ENCODE peak calls at places on chromosome 13, in six cellular contexts. E, C, Q, K, P and W are unnamed samples. For H3K27me3 and H3K4me1, the result is how much of the 10 kb centered on the place peaks cover.

GRCh38 chr13:99805361-99805760 is 166.2 kb downstream of the ZIC5 start:
- DNase-seq in E (no peak), C (no peak), Q (no peak), K (no peak), P (no peak), W (no peak)

GRCh38 chr13:98173431-98173921 is 3.6 kb downstream of the RNF113B start:
- DNase-seq in E (no peak), C (no peak), Q (peak), K (no peak), P (peak), W (no peak)

GRCh38 chr13:92681239-92681638 is 545.4 kb upstream of the GPC6 start:
- DNase-seq in E (no peak), C (no peak), Q (no peak), K (no peak), P (no peak), W (peak)

GRCh38 chr13:40485611-40486517 is 180.6 kb downstream of the FOXO1 start:
- DNase-seq in E (no peak), C (no peak), Q (no peak), K (no peak), P (no peak), W (no peak)

GRCh38 chr13:27208514-27208913 is 36.9 kb upstream of the USP12 start:
- DNase-seq in E (no peak), C (no peak), Q (no peak), K (no peak), P (no peak), W (no peak)

GRCh38 chr13:66425741-66426140 is 804.4 kb downstream of the PCDH9 start:
- DNase-seq in E (no peak), C (no peak), Q (peak), K (no peak), P (no peak), W (no peak)

GRCh38 chr13:36750046-36750445 is 69.0 kb upstream of the RFXAP start:
- DNase-seq in E (no peak), C (no peak), Q (no peak), K (no peak), P (no peak), W (no peak)

GRCh38 chr13:73765651-73766384 is 368.4 kb downstream of the KLF12 start:
- DNase-seq in E (peak), C (peak), Q (peak), K (no peak), P (peak), W (peak)

GRCh38 chr13:52999093-52999696 is 29.4 kb upstream of the OLFM4 start:
- DNase-seq in E (no peak), C (no peak), Q (no peak), K (no peak), P (no peak), W (no peak)

GRCh38 chr13:50236898-50237318 is 221.7 kb downstream of the KCNRG start:
- DNase-seq in E (no peak), C (no peak), Q (peak), K (no peak), P (no peak), W (no peak)

GRCh38 chr13:51501592-51502205 is 48.9 kb upstream of the INTS6 start:
- DNase-seq in E (no peak), C (no peak), Q (peak), K (no peak), P (no peak), W (no peak)

GRCh38 chr13:31012285-31013024 is 80.0 kb downstream of the TEX26 start:
- DNase-seq in E (peak), C (no peak), Q (peak), K (no peak), P (no peak), W (no peak)

GRCh38 chr13:99403458-99403971 is 96.3 kb upstream of the GPR183 start:
- DNase-seq in E (no peak), C (no peak), Q (no peak), K (peak), P (no peak), W (no peak)

GRCh38 chr13:85565652-85566051 is 233.6 kb downstream of the SLITRK6 start:
- DNase-seq in E (no peak), C (no peak), Q (peak), K (no peak), P (no peak), W (no peak)

GRCh38 chr13:97660488-97661086 is 226.6 kb downstream of the RAP2A start:
- DNase-seq in E (no peak), C (no peak), Q (no peak), K (no peak), P (no peak), W (no peak)

GRCh38 chr13:30927595-30927994 is 4.9 kb upstream of the TEX26 start:
- DNase-seq in E (no peak), C (no peak), Q (no peak), K (no peak), P (no peak), W (no peak)

GRCh38 chr13:32164622-32165268 is 133.2 kb downstream of the FRY start:
- DNase-seq in E (peak), C (no peak), Q (peak), K (no peak), P (no peak), W (peak)

GRCh38 chr13:45662122-45662521 is 40.0 kb upstream of the CBY2 start:
- DNase-seq in E (no peak), C (no peak), Q (no peak), K (no peak), P (no peak), W (no peak)

GRCh38 chr13:106619688-106620555 is 52.0 kb upstream of the ARGLU1 start:
- DNase-seq in E (peak), C (no peak), Q (peak), K (no peak), P (no peak), W (peak)

GRCh38 chr13:29935309-29935981 is 85.0 kb upstream of the UBL3 start:
- DNase-seq in E (no peak), C (no peak), Q (no peak), K (no peak), P (no peak), W (no peak)

GRCh38 chr13:98576215-98576945 is 527 bp downstream of the STK24 start:
- DNase-seq in E (peak), C (no peak), Q (no peak), K (no peak), P (peak), W (no peak)

GRCh38 chr13:35672611-35673010 is 196.1 kb upstream of the MAB21L1 start:
- DNase-seq in E (no peak), C (no peak), Q (peak), K (no peak), P (no peak), W (no peak)

GRCh38 chr13:85654227-85654626 is 145.0 kb downstream of the SLITRK6 start:
- DNase-seq in E (peak), C (no peak), Q (no peak), K (no peak), P (no peak), W (no peak)

GRCh38 chr13:98674968-98675528 is 77.4 kb downstream of the SLC15A1 start:
- DNase-seq in E (no peak), C (no peak), Q (no peak), K (no peak), P (no peak), W (no peak)

GRCh38 chr13:47279956-47280355 is 383.1 kb upstream of the HTR2A start:
- DNase-seq in E (no peak), C (no peak), Q (no peak), K (no peak), P (no peak), W (no peak)

GRCh38 chr13:28037399-28037798 is 48.9 kb upstream of the URAD start:
- DNase-seq in E (no peak), C (no peak), Q (peak), K (no peak), P (no peak), W (no peak)

GRCh38 chr13:58712191-58712590 is 1080.6 kb downstream of the PCDH17 start:
- DNase-seq in E (no peak), C (no peak), Q (no peak), K (no peak), P (no peak), W (no peak)

GRCh38 chr13:102487330-102487729 is 85.5 kb upstream of the FGF14 start:
- DNase-seq in E (peak), C (no peak), Q (no peak), K (no peak), P (no peak), W (no peak)

GRCh38 chr13:51318015-51318414 is 21.5 kb upstream of the SERPINE3 start:
- DNase-seq in E (no peak), C (no peak), Q (no peak), K (no peak), P (no peak), W (no peak)

GRCh38 chr13:32639502-32640105 is 53.4 kb downstream of the PDS5B start:
- DNase-seq in E (peak), C (peak), Q (peak), K (no peak), P (peak), W (peak)

GRCh38 chr13:95479706-95480105 is 72.8 kb upstream of the CLDN10 start:
- DNase-seq in E (no peak), C (no peak), Q (no peak), K (no peak), P (no peak), W (no peak)

GRCh38 chr13:18978447-18978846 is 203.2 kb downstream of the TUBA3C start:
- DNase-seq in E (no peak), C (no peak), Q (no peak), K (no peak), P (no peak), W (no peak)

GRCh38 chr13:34019870-34020269 is 201.9 kb downstream of the RFC3 start:
- DNase-seq in E (no peak), C (no peak), Q (no peak), K (no peak), P (no peak), W (no peak)

GRCh38 chr13:48680756-48681392 is 27.1 kb downstream of the CYSLTR2 start:
- DNase-seq in E (no peak), C (no peak), Q (no peak), K (no peak), P (no peak), W (no peak)

GRCh38 chr13:70544706-70545105 is 436.5 kb upstream of the KLHL1 start:
- DNase-seq in E (no peak), C (no peak), Q (no peak), K (no peak), P (no peak), W (no peak)

GRCh38 chr13:97359181-97360057 is 74.5 kb upstream of the RAP2A start:
- DNase-seq in E (peak), C (peak), Q (peak), K (no peak), P (peak), W (peak)

GRCh38 chr13:51282322-51282721 is 57.2 kb upstream of the SERPINE3 start:
- DNase-seq in E (no peak), C (no peak), Q (no peak), K (no peak), P (peak), W (no peak)

DNA sequence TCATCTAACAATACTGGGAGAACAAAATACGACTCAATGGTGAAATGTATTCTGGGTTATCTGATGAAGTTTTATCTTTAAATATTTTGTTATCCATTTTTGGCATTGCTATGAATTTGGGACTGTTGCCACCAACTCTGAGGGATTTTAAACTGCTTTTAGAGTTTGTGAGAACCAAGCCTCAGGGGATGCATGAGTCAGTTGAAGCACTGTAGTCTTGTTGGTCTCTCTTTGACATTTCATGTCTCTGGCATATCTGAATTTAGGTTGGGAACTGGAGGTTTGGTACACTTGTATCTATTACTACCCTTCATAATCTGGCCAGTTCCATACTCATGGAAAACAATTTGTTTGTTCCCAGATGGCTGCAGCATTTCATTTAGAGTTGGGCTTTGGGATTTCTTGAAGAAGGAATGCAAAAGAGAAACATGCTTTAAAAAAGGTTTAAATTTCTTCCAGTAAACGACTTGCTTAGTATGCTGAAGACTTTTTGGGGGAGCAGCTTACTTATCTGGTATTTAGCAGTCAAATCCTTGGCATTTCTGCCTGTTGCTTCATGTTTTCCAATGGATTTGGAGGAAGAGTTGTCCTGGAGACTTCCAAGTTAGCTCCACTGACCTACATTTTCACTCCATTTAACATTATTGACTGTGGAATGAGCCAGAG is 28.9 kb downstream of the ARHGEF7 start:
- DNase-seq in E (no peak), C (no peak), Q (no peak), K (no peak), P (no peak), W (no peak)
- H3K27me3 ChIP-seq in E (under half), C (under half), Q (half or more), K (under half), P (under half), W (under half)

DNA sequence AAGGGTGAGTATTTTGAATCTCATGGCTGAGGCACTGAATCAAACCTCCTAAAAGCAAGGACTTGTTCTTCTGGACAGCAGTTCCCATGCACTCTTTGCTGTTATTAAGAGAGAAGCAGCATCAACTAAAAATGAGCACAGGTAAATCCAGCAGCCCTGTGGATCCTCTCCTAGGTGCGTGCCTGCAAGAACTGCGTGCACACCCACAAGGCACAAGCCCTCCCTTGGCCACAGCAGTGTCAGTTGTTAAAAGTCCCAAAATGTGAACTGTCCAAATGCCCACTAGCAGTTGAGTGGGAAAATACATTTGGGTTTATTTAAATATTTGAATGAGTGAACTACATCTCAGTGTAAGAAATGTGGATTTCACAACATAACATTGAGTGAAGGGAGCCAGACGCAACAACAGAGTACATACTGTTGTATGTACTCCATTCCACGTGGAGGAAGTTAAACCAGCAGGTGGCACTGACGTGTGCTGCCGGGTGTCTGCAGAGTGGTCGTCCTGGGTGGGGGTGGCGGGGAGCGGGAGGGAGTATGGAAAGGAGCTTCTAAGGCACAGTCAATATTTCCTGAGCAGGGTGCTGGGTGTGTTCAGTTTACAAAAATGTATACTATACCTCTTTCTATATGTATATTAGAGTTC is 266.4 kb downstream of the NALCN start:
- DNase-seq in E (peak), C (no peak), Q (peak), K (no peak), P (no peak), W (no peak)
- TF ChIP-seq CTCF in E (peak), C (no peak), Q (peak), K (peak), P (no peak), W (no peak)

DNA sequence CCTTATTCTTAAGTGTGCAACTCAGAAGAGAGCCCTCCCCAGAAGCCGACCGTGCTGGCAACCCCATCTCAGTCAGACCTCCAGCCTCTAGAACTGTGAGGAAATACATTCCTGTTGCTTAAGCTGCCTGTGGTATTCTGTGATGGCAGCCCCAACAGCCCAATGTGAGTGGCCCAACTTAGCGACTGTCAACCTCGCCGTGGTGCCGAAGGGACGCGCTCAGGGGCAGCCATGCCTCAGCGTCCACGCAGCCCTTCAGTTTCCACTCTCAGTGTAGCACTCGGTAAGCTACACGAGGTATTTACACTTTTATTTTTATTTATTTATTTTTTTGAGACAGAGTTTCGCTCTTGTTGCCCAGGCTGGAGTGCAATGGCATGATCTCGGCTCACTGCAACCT is 18.4 kb downstream of the PROZ start:
- DNase-seq in E (no peak), C (no peak), Q (no peak), K (no peak), P (no peak), W (no peak)
- H3K4me1 ChIP-seq in E (under half), C (under half), Q (under half), K (under half), P (under half), W (under half)

GRCh38 chr13:112229445-112229844 is 146.7 kb upstream of the SPACA7 start:
- DNase-seq in E (no peak), C (no peak), Q (no peak), K (no peak), P (no peak), W (no peak)
- H3K27me3 ChIP-seq in E (half or more), C (under half), Q (under half), K (under half), P (under half), W (under half)

DNA sequence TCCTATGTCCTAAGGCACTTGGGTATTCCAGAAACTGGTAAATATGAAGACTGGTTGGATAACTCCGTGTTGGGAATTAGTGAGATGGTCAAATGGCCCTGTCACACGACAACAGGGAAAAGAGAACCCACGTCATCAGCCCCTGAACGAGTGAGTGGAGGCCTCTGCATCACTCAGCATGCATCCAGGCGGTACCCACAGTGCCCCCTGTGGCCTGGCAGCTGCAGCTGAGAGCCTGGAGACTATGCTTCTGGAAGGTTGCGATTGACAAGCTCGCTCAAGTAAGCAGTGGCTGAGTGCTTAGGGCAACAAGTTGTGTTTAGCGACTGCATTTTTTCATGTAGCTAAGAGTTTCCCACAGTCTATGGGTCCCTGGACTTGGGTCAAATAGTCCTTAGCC is 55.9 kb downstream of the COL4A2 start:
- DNase-seq in E (no peak), C (no peak), Q (no peak), K (no peak), P (peak), W (no peak)
- TF ChIP-seq CTCF in E (peak), C (no peak), Q (peak), K (peak), P (no peak), W (peak)